ENCODE peak calls at places on chromosomes 16 and 17, in five cellular contexts. One of them, this sample, is unnamed.

GRCh38 chr17:49759203-49759602 is 4.7 kb downstream of the FAM117A start:
- DNase-seq in Peyer's patch: no peak
- DNase-seq in tibial nerve: no peak
- DNase-seq in RWPE1: no peak
- DNase-seq in Panc1: no peak
- DNase-seq in this sample: no peak

GRCh38 chr17:56978441-56979090 is 635 bp downstream of the SCPEP1 start:
- DNase-seq in RWPE1: no peak
- DNase-seq in Peyer's patch: no peak
- DNase-seq in tibial nerve: no peak
- DNase-seq in Panc1: no peak
- DNase-seq in this sample: peak; percentile 25

GRCh38 chr17:72004476-72005331 is 116.1 kb upstream of the SOX9 start:
- DNase-seq in tibial nerve: no peak
- DNase-seq in Panc1: no peak
- DNase-seq in Peyer's patch: no peak
- DNase-seq in RWPE1: no peak
- DNase-seq in this sample: no peak

GRCh38 chr17:82560802-82561428 is 41.4 kb downstream of the FOXK2 start:
- DNase-seq in RWPE1: no peak
- DNase-seq in tibial nerve: no peak
- DNase-seq in Peyer's patch: no peak
- DNase-seq in Panc1: no peak
- DNase-seq in this sample: no peak

GRCh38 chr17:38575781-38576180 is 30.0 kb downstream of the SRCIN1 start:
- DNase-seq in Panc1: no peak
- DNase-seq in RWPE1: no peak
- DNase-seq in Peyer's patch: no peak
- DNase-seq in tibial nerve: no peak
- DNase-seq in this sample: no peak

GRCh38 chr17:77130521-77130920 is 10.2 kb upstream of the SEC14L1 start:
- DNase-seq in Panc1: no peak
- DNase-seq in tibial nerve: no peak
- DNase-seq in RWPE1: no peak
- DNase-seq in Peyer's patch: no peak
- DNase-seq in this sample: no peak

GRCh38 chr17:78560731-78561130 is 16.5 kb downstream of the DNAH17 start:
- DNase-seq in Panc1: no peak
- DNase-seq in tibial nerve: no peak
- DNase-seq in Peyer's patch: no peak
- DNase-seq in RWPE1: no peak
- DNase-seq in this sample: no peak

GRCh38 chr17:74566132-74566753 is 1.1 kb downstream of the CD300H start:
- DNase-seq in tibial nerve: peak; percentile 19
- DNase-seq in Panc1: peak; percentile 27
- DNase-seq in Peyer's patch: peak; percentile 57
- DNase-seq in RWPE1: peak; percentile 31
- DNase-seq in this sample: no peak

GRCh38 chr16:79751785-79752184 is 151.2 kb upstream of the MAF start:
- DNase-seq in Peyer's patch: peak; percentile 52
- DNase-seq in tibial nerve: peak; percentile 52
- DNase-seq in RWPE1: peak; percentile 70
- DNase-seq in Panc1: no peak
- DNase-seq in this sample: no peak

GRCh38 chr16:52584354-52584840 is 37.5 kb upstream of the TOX3 start:
- DNase-seq in Panc1: no peak
- DNase-seq in Peyer's patch: no peak
- DNase-seq in RWPE1: no peak
- DNase-seq in tibial nerve: no peak
- DNase-seq in this sample: no peak

GRCh38 chr16:20348365-20349185 is 3.9 kb downstream of the UMOD start:
- DNase-seq in RWPE1: no peak
- DNase-seq in Panc1: no peak
- DNase-seq in tibial nerve: no peak
- DNase-seq in Peyer's patch: no peak
- DNase-seq in this sample: no peak

GRCh38 chr17:954431-955164 is 25.0 kb downstream of the NXN start:
- DNase-seq in Panc1: no peak
- DNase-seq in tibial nerve: no peak
- DNase-seq in Peyer's patch: no peak
- DNase-seq in RWPE1: no peak
- DNase-seq in this sample: no peak

GRCh38 chr17:40560592-40561293 is 4.5 kb downstream of the CCR7 start:
- DNase-seq in Panc1: no peak
- DNase-seq in tibial nerve: no peak
- DNase-seq in Peyer's patch: peak; percentile 86
- DNase-seq in RWPE1: no peak
- DNase-seq in this sample: peak; percentile 60

GRCh38 chr17:51486091-51486490 is 225.7 kb downstream of the UTP18 start:
- DNase-seq in Panc1: no peak
- DNase-seq in tibial nerve: no peak
- DNase-seq in Peyer's patch: no peak
- DNase-seq in RWPE1: no peak
- DNase-seq in this sample: no peak

GRCh38 chr16:7268182-7268581 is 64.5 kb upstream of the RBFOX1 start:
- DNase-seq in Panc1: peak; percentile 30
- DNase-seq in Peyer's patch: no peak
- DNase-seq in tibial nerve: peak; percentile 37
- DNase-seq in RWPE1: no peak
- DNase-seq in this sample: no peak

GRCh38 chr17:77386502-77387192 is 245.9 kb downstream of the SEC14L1 start:
- DNase-seq in tibial nerve: no peak
- DNase-seq in RWPE1: no peak
- DNase-seq in Peyer's patch: no peak
- DNase-seq in Panc1: no peak
- DNase-seq in this sample: no peak

GRCh38 chr16:70709961-70710360 is 24.1 kb upstream of the MTSS2 start:
- DNase-seq in tibial nerve: no peak
- DNase-seq in RWPE1: no peak
- DNase-seq in Peyer's patch: no peak
- DNase-seq in Panc1: no peak
- DNase-seq in this sample: no peak

GRCh38 chr16:2798723-2799204 is 494 bp downstream of the PRSS41 start:
- DNase-seq in tibial nerve: no peak
- DNase-seq in Panc1: no peak
- DNase-seq in RWPE1: no peak
- DNase-seq in Peyer's patch: no peak
- DNase-seq in this sample: no peak

GRCh38 chr17:58329808-58330543 is 1.4 kb upstream of the TSPOAP1 start:
- DNase-seq in tibial nerve: no peak
- DNase-seq in Panc1: no peak
- DNase-seq in RWPE1: no peak
- DNase-seq in Peyer's patch: no peak
- DNase-seq in this sample: no peak

GRCh38 chr16:73095885-73096341 is 48.0 kb upstream of the ZFHX3 start:
- DNase-seq in tibial nerve: no peak
- DNase-seq in RWPE1: no peak
- DNase-seq in Panc1: no peak
- DNase-seq in Peyer's patch: no peak
- DNase-seq in this sample: no peak

GRCh38 chr16:68496689-68497088 is 42.4 kb upstream of the ZFP90 start:
- DNase-seq in Peyer's patch: no peak
- DNase-seq in tibial nerve: no peak
- DNase-seq in RWPE1: no peak
- DNase-seq in Panc1: no peak
- DNase-seq in this sample: no peak

GRCh38 chr16:12225816-12226480 is 249.4 kb downstream of the SNX29 start:
- DNase-seq in Peyer's patch: no peak
- DNase-seq in tibial nerve: no peak
- DNase-seq in Panc1: no peak
- DNase-seq in RWPE1: no peak
- DNase-seq in this sample: no peak

GRCh38 chr16:57732011-57732410 is 3.6 kb upstream of the KATNB1 start:
- DNase-seq in tibial nerve: no peak
- DNase-seq in RWPE1: no peak
- DNase-seq in Panc1: no peak
- DNase-seq in Peyer's patch: no peak
- DNase-seq in this sample: no peak

GRCh38 chr17:42695500-42695899 is 13.2 kb downstream of the CNTNAP1 start:
- DNase-seq in RWPE1: no peak
- DNase-seq in Panc1: no peak
- DNase-seq in tibial nerve: no peak
- DNase-seq in Peyer's patch: no peak
- DNase-seq in this sample: no peak

GRCh38 chr16:74724820-74725549 is 24.3 kb upstream of the MLKL start:
- DNase-seq in tibial nerve: no peak
- DNase-seq in Panc1: no peak
- DNase-seq in RWPE1: peak; percentile 76
- DNase-seq in Peyer's patch: peak; percentile 43
- DNase-seq in this sample: peak; percentile 65

GRCh38 chr17:59401725-59402124 is 70.3 kb downstream of the YPEL2 start:
- DNase-seq in tibial nerve: no peak
- DNase-seq in Panc1: no peak
- DNase-seq in Peyer's patch: no peak
- DNase-seq in RWPE1: no peak
- DNase-seq in this sample: no peak

GRCh38 chr17:63832455-63832854 is 5.0 kb upstream of the FTSJ3 start:
- DNase-seq in Peyer's patch: no peak
- DNase-seq in tibial nerve: no peak
- DNase-seq in Panc1: no peak
- DNase-seq in RWPE1: no peak
- DNase-seq in this sample: no peak
- TF ChIP-seq CTCF in Peyer's patch: no peak
- TF ChIP-seq CTCF in tibial nerve: no peak
- TF ChIP-seq CTCF in Panc1: no peak
- TF ChIP-seq CTCF in RWPE1: no peak
- TF ChIP-seq CTCF in this sample: peak; percentile 37

DNA sequence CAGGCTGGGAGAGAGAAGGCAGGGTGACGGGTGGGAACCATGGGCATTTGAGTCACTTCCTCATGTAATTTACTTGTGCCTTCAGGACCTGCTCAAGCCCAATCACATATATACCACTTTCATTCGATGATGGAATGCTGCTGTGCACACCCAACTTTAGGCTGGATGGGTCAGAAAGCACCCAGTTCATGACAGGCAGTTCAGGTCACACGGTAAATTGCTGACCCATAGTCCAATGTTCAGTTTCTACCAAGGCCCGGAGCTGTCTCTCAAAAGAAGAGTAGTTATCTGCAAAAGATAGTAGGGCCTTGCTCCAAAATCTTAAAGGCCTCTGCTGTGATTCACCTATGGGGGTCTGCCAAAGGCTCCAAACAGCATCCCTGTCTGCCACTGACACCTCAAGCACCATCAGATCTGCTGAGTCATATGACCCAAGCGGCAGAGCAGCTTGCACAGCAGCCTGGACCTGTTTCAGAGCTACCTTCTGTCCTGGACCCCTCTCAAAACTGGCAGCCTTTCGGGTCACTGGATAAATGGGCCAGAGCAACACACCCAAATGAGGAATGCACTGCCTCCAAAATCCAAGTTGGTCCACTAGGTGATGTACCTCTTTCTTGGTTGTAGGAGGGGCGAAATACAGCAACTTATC is 24.6 kb downstream of the ZZEF1 start:
- DNase-seq in tibial nerve: no peak
- DNase-seq in Peyer's patch: peak; percentile 52
- DNase-seq in RWPE1: no peak
- DNase-seq in Panc1: no peak
- DNase-seq in this sample: no peak
- TF ChIP-seq CTCF in tibial nerve: no peak
- TF ChIP-seq CTCF in Peyer's patch: no peak
- TF ChIP-seq CTCF in RWPE1: no peak
- TF ChIP-seq CTCF in Panc1: no peak
- TF ChIP-seq CTCF in this sample: no peak

GRCh38 chr16:30650369-30651123 is at the start of gene PRR14:
- DNase-seq in RWPE1: peak; percentile 96
- DNase-seq in Peyer's patch: peak; percentile 100
- DNase-seq in tibial nerve: peak; percentile 99
- DNase-seq in Panc1: peak; percentile 93
- DNase-seq in this sample: peak; percentile 98
- TF ChIP-seq CTCF in RWPE1: no peak
- TF ChIP-seq CTCF in Peyer's patch: peak; percentile 55
- TF ChIP-seq CTCF in tibial nerve: peak; percentile 20
- TF ChIP-seq CTCF in Panc1: no peak
- TF ChIP-seq CTCF in this sample: peak; percentile 38

GRCh38 chr17:67862614-67863217 is 37.4 kb downstream of the BPTF start:
- DNase-seq in Panc1: no peak
- DNase-seq in RWPE1: no peak
- DNase-seq in tibial nerve: no peak
- DNase-seq in Peyer's patch: no peak
- DNase-seq in this sample: no peak
- TF ChIP-seq CTCF in Panc1: peak; percentile 13
- TF ChIP-seq CTCF in RWPE1: no peak
- TF ChIP-seq CTCF in tibial nerve: no peak
- TF ChIP-seq CTCF in Peyer's patch: no peak
- TF ChIP-seq CTCF in this sample: peak; percentile 21

GRCh38 chr17:75750661-75751423 is 14.2 kb downstream of the GALK1 start:
- DNase-seq in tibial nerve: no peak
- DNase-seq in RWPE1: no peak
- DNase-seq in Panc1: no peak
- DNase-seq in Peyer's patch: no peak
- DNase-seq in this sample: no peak

GRCh38 chr17:75751676-75752404 is 13.2 kb downstream of the GALK1 start:
- DNase-seq in Peyer's patch: no peak
- DNase-seq in RWPE1: no peak
- DNase-seq in tibial nerve: no peak
- DNase-seq in Panc1: no peak
- DNase-seq in this sample: no peak

GRCh38 chr17:75749545-75750389 is 15.2 kb downstream of the GALK1 start:
- DNase-seq in tibial nerve: peak; percentile 96
- DNase-seq in RWPE1: peak; percentile 55
- DNase-seq in Panc1: peak; percentile 43
- DNase-seq in Peyer's patch: peak; percentile 95
- DNase-seq in this sample: no peak

GRCh38 chr17:75752405-75753192 is 12.4 kb downstream of the GALK1 start:
- DNase-seq in Panc1: no peak
- DNase-seq in Peyer's patch: no peak
- DNase-seq in tibial nerve: no peak
- DNase-seq in RWPE1: no peak
- DNase-seq in this sample: no peak

DNA sequence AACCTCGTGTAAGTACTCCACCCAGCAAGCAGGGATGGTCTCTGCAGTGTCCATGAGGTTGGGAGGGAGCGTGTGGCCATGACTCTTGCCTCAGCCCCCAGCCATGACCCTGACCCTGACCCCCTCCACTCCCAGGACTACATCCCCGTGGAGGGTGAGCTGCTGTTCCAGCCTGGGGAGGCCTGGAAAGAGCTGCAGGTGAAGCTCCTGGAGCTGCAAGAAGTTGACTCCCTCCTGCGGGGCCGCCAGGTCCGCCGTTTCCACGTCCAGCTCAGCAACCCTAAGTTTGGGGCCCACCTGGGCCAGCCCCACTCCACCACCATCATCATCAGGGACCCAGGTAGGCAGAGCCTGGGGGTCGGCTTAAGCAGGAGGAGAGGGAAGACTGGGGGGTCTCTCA is 16.3 kb downstream of the GALK1 start:
- DNase-seq in RWPE1: no peak
- DNase-seq in tibial nerve: no peak
- DNase-seq in Panc1: no peak
- DNase-seq in Peyer's patch: no peak
- DNase-seq in this sample: no peak
- TF ChIP-seq CTCF in RWPE1: no peak
- TF ChIP-seq CTCF in tibial nerve: no peak
- TF ChIP-seq CTCF in Panc1: no peak
- TF ChIP-seq CTCF in Peyer's patch: no peak
- TF ChIP-seq CTCF in this sample: no peak

GRCh38 chr17:33242725-33243124 is 50.4 kb downstream of the ASIC2 start:
- DNase-seq in tibial nerve: no peak
- DNase-seq in Panc1: no peak
- DNase-seq in Peyer's patch: no peak
- DNase-seq in RWPE1: no peak
- DNase-seq in this sample: no peak
- TF ChIP-seq CTCF in tibial nerve: no peak
- TF ChIP-seq CTCF in Panc1: no peak
- TF ChIP-seq CTCF in Peyer's patch: no peak
- TF ChIP-seq CTCF in RWPE1: no peak
- TF ChIP-seq CTCF in this sample: no peak

This sample was measured in type B pancreatic cell.